ENCODE peak calls at places on chromosomes 4 and X, in ten cellular contexts. One of them, this sample, is unnamed.

GRCh38 chr4:181077416-181077815 is 1165.8 kb upstream of the TENM3 start:
- DNase-seq in fibroblast of the aortic adventitia: no peak
- DNase-seq in fibroblast of mammary gland: peak; percentile 52
- DNase-seq in spleen: no peak
- DNase-seq in upper lobe of left lung: no peak
- DNase-seq in epithelial cell of esophagus: no peak
- DNase-seq in A549: no peak
- DNase-seq in cardiac muscle cell: no peak
- DNase-seq in heart left ventricle: no peak
- DNase-seq in astrocyte of the cerebellum: no peak
- DNase-seq in this sample: no peak

GRCh38 chrX:1462596-1463251 is 10.0 kb upstream of the ASMTL start:
- DNase-seq in fibroblast of mammary gland: peak; percentile 76
- DNase-seq in cardiac muscle cell: no peak
- DNase-seq in fibroblast of the aortic adventitia: peak; percentile 79
- DNase-seq in epithelial cell of esophagus: peak; percentile 4
- DNase-seq in astrocyte of the cerebellum: no peak
- DNase-seq in upper lobe of left lung: no peak
- DNase-seq in heart left ventricle: peak; percentile 58
- DNase-seq in spleen: peak; percentile 65
- DNase-seq in A549: peak; percentile 40
- DNase-seq in this sample: no peak

GRCh38 chrX:144075432-144075831 is 191.6 kb downstream of the UBE2NL start:
- DNase-seq in upper lobe of left lung: no peak
- DNase-seq in fibroblast of mammary gland: no peak
- DNase-seq in fibroblast of the aortic adventitia: no peak
- DNase-seq in astrocyte of the cerebellum: no peak
- DNase-seq in heart left ventricle: no peak
- DNase-seq in A549: no peak
- DNase-seq in epithelial cell of esophagus: no peak
- DNase-seq in cardiac muscle cell: no peak
- DNase-seq in spleen: no peak
- DNase-seq in this sample: no peak

GRCh38 chr4:75724066-75724866 is at the start of gene USO1:
- DNase-seq in upper lobe of left lung: peak; percentile 100
- DNase-seq in heart left ventricle: peak; percentile 99
- DNase-seq in fibroblast of mammary gland: peak; percentile 98
- DNase-seq in epithelial cell of esophagus: peak; percentile 100
- DNase-seq in fibroblast of the aortic adventitia: peak; percentile 99
- DNase-seq in spleen: peak; percentile 100
- DNase-seq in cardiac muscle cell: peak; percentile 99
- DNase-seq in A549: peak; percentile 98
- DNase-seq in astrocyte of the cerebellum: peak; percentile 97
- DNase-seq in this sample: peak; percentile 99

GRCh38 chr4:56513517-56513916 is 7.9 kb downstream of the ARL9 start:
- DNase-seq in fibroblast of mammary gland: no peak
- DNase-seq in epithelial cell of esophagus: no peak
- DNase-seq in upper lobe of left lung: no peak
- DNase-seq in astrocyte of the cerebellum: no peak
- DNase-seq in fibroblast of the aortic adventitia: no peak
- DNase-seq in A549: no peak
- DNase-seq in cardiac muscle cell: peak; percentile 67
- DNase-seq in spleen: no peak
- DNase-seq in heart left ventricle: no peak
- DNase-seq in this sample: no peak

GRCh38 chr4:186161138-186161537 is 30.2 kb upstream of the CYP4V2 start:
- DNase-seq in cardiac muscle cell: no peak
- DNase-seq in upper lobe of left lung: no peak
- DNase-seq in astrocyte of the cerebellum: no peak
- DNase-seq in A549: no peak
- DNase-seq in fibroblast of mammary gland: no peak
- DNase-seq in heart left ventricle: no peak
- DNase-seq in fibroblast of the aortic adventitia: no peak
- DNase-seq in epithelial cell of esophagus: no peak
- DNase-seq in spleen: no peak
- DNase-seq in this sample: no peak

GRCh38 chr4:13984996-13985780 is 357.7 kb upstream of the BOD1L1 start:
- DNase-seq in fibroblast of mammary gland: peak; percentile 99
- DNase-seq in heart left ventricle: peak; percentile 38
- DNase-seq in spleen: no peak
- DNase-seq in astrocyte of the cerebellum: peak; percentile 72
- DNase-seq in upper lobe of left lung: no peak
- DNase-seq in fibroblast of the aortic adventitia: peak; percentile 94
- DNase-seq in A549: no peak
- DNase-seq in epithelial cell of esophagus: no peak
- DNase-seq in cardiac muscle cell: no peak
- DNase-seq in this sample: no peak

GRCh38 chr4:17595471-17596005 is 18.5 kb downstream of the LAP3 start:
- DNase-seq in A549: no peak
- DNase-seq in fibroblast of the aortic adventitia: no peak
- DNase-seq in heart left ventricle: no peak
- DNase-seq in epithelial cell of esophagus: no peak
- DNase-seq in spleen: no peak
- DNase-seq in fibroblast of mammary gland: no peak
- DNase-seq in cardiac muscle cell: no peak
- DNase-seq in upper lobe of left lung: no peak
- DNase-seq in astrocyte of the cerebellum: no peak
- DNase-seq in this sample: no peak

GRCh38 chr4:102564399-102564921 is 63.3 kb downstream of the NFKB1 start:
- DNase-seq in astrocyte of the cerebellum: peak; percentile 91
- DNase-seq in upper lobe of left lung: no peak
- DNase-seq in spleen: no peak
- DNase-seq in A549: no peak
- DNase-seq in cardiac muscle cell: no peak
- DNase-seq in heart left ventricle: no peak
- DNase-seq in fibroblast of the aortic adventitia: peak; percentile 73
- DNase-seq in epithelial cell of esophagus: peak; percentile 80
- DNase-seq in fibroblast of mammary gland: peak; percentile 88
- DNase-seq in this sample: peak; percentile 18

GRCh38 chr4:1209821-1210220 is 37.4 kb upstream of the SPON2 start:
- DNase-seq in fibroblast of mammary gland: peak; percentile 92
- DNase-seq in fibroblast of the aortic adventitia: peak; percentile 89
- DNase-seq in A549: no peak
- DNase-seq in astrocyte of the cerebellum: no peak
- DNase-seq in epithelial cell of esophagus: no peak
- DNase-seq in upper lobe of left lung: peak; percentile 89
- DNase-seq in cardiac muscle cell: peak; percentile 60
- DNase-seq in spleen: peak; percentile 76
- DNase-seq in heart left ventricle: peak; percentile 93
- DNase-seq in this sample: peak; percentile 55

GRCh38 chr4:6778435-6778834 is 4.1 kb upstream of the KIAA0232 start:
- DNase-seq in fibroblast of mammary gland: no peak
- DNase-seq in heart left ventricle: no peak
- DNase-seq in A549: no peak
- DNase-seq in upper lobe of left lung: no peak
- DNase-seq in spleen: no peak
- DNase-seq in cardiac muscle cell: no peak
- DNase-seq in fibroblast of the aortic adventitia: no peak
- DNase-seq in astrocyte of the cerebellum: no peak
- DNase-seq in epithelial cell of esophagus: no peak
- DNase-seq in this sample: no peak

GRCh38 chr4:6775746-6776145 is 6.8 kb upstream of the KIAA0232 start:
- DNase-seq in epithelial cell of esophagus: no peak
- DNase-seq in fibroblast of mammary gland: no peak
- DNase-seq in spleen: no peak
- DNase-seq in cardiac muscle cell: no peak
- DNase-seq in fibroblast of the aortic adventitia: no peak
- DNase-seq in astrocyte of the cerebellum: no peak
- DNase-seq in upper lobe of left lung: peak; percentile 14
- DNase-seq in A549: no peak
- DNase-seq in heart left ventricle: no peak
- DNase-seq in this sample: no peak

GRCh38 chr4:6776920-6777635 is 5.4 kb upstream of the KIAA0232 start:
- DNase-seq in A549: no peak
- DNase-seq in cardiac muscle cell: no peak
- DNase-seq in epithelial cell of esophagus: no peak
- DNase-seq in heart left ventricle: no peak
- DNase-seq in upper lobe of left lung: no peak
- DNase-seq in spleen: no peak
- DNase-seq in fibroblast of mammary gland: no peak
- DNase-seq in astrocyte of the cerebellum: no peak
- DNase-seq in fibroblast of the aortic adventitia: no peak
- DNase-seq in this sample: no peak

GRCh38 chr4:6779667-6780565 is 2.6 kb upstream of the KIAA0232 start:
- DNase-seq in upper lobe of left lung: no peak
- DNase-seq in spleen: no peak
- DNase-seq in fibroblast of mammary gland: peak; percentile 26
- DNase-seq in A549: no peak
- DNase-seq in epithelial cell of esophagus: no peak
- DNase-seq in cardiac muscle cell: peak; percentile 29
- DNase-seq in astrocyte of the cerebellum: no peak
- DNase-seq in heart left ventricle: no peak
- DNase-seq in fibroblast of the aortic adventitia: no peak
- DNase-seq in this sample: peak; percentile 23

GRCh38 chr4:6777636-6778281 is 4.8 kb upstream of the KIAA0232 start:
- DNase-seq in fibroblast of mammary gland: no peak
- DNase-seq in A549: no peak
- DNase-seq in fibroblast of the aortic adventitia: no peak
- DNase-seq in spleen: peak; percentile 81
- DNase-seq in epithelial cell of esophagus: no peak
- DNase-seq in heart left ventricle: no peak
- DNase-seq in upper lobe of left lung: no peak
- DNase-seq in astrocyte of the cerebellum: no peak
- DNase-seq in cardiac muscle cell: no peak
- DNase-seq in this sample: no peak
- TF ChIP-seq CTCF in fibroblast of mammary gland: no peak
- TF ChIP-seq CTCF in A549: no peak
- TF ChIP-seq CTCF in fibroblast of the aortic adventitia: no peak
- TF ChIP-seq CTCF in spleen: no peak
- TF ChIP-seq CTCF in epithelial cell of esophagus: no peak
- TF ChIP-seq CTCF in heart left ventricle: no peak
- TF ChIP-seq CTCF in upper lobe of left lung: no peak
- TF ChIP-seq CTCF in astrocyte of the cerebellum: no peak
- TF ChIP-seq CTCF in cardiac muscle cell: no peak
- TF ChIP-seq CTCF in this sample: no peak

DNA sequence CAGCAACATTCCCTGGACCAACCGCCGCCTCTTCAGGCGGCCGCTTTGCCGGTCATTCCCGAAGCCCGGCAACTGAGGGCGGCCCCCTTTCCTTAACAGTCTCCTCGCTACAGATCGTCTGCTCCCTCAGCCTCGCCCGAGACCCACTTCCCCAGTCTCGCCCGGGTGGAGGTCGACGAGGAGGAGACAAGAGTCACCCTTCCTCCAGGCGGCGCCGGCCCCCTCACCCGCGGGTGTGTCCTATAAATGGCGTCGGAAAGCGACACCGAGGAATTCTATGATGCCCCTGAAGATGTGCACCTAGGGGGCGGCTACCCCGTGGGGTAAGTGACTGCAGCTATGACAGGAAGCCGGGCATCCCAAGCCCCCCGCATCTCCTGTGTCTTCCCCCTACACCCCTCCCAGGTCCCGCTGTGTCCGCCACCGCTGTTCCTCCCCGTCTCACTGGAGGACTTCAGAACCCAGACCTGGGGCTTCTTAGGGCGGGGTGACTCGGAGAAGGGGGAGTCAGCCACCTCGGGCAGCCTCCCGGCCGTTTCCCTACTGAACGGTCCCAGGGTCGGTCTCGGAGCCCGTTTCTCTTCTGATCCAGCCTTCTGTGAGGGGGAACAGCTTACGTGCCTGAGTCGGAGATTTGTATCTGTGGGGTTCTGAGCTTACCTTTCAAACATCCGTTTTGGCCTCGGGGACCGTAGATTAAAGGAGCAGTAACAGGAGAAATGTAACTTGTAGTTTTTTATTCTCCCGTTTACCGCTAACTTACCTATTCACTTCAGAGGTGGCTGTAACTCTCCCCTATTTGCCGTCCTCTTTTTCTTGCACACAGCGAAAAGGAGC is 570 bp downstream of the WDR44 start:
- DNase-seq in cardiac muscle cell: peak; percentile 44
- DNase-seq in fibroblast of the aortic adventitia: no peak
- DNase-seq in heart left ventricle: peak; percentile 42
- DNase-seq in upper lobe of left lung: peak; percentile 87
- DNase-seq in spleen: peak; percentile 93
- DNase-seq in epithelial cell of esophagus: peak; percentile 16
- DNase-seq in A549: peak; percentile 46
- DNase-seq in fibroblast of mammary gland: no peak
- DNase-seq in astrocyte of the cerebellum: no peak
- DNase-seq in this sample: no peak
- TF ChIP-seq CTCF in cardiac muscle cell: peak; percentile 11
- TF ChIP-seq CTCF in fibroblast of the aortic adventitia: no peak
- TF ChIP-seq CTCF in heart left ventricle: no peak
- TF ChIP-seq CTCF in upper lobe of left lung: no peak
- TF ChIP-seq CTCF in spleen: peak; percentile 2
- TF ChIP-seq CTCF in epithelial cell of esophagus: peak; percentile 12
- TF ChIP-seq CTCF in A549: no peak
- TF ChIP-seq CTCF in fibroblast of mammary gland: no peak
- TF ChIP-seq CTCF in astrocyte of the cerebellum: no peak
- TF ChIP-seq CTCF in this sample: no peak

GRCh38 chr4:39044947-39045734 is 12.9 kb upstream of the TMEM156 start:
- DNase-seq in upper lobe of left lung: no peak
- DNase-seq in epithelial cell of esophagus: no peak
- DNase-seq in A549: peak; percentile 38
- DNase-seq in fibroblast of mammary gland: no peak
- DNase-seq in heart left ventricle: no peak
- DNase-seq in spleen: peak; percentile 94
- DNase-seq in cardiac muscle cell: peak; percentile 67
- DNase-seq in fibroblast of the aortic adventitia: peak; percentile 34
- DNase-seq in astrocyte of the cerebellum: no peak
- DNase-seq in this sample: no peak

GRCh38 chr4:39043058-39043696 is 11.0 kb upstream of the TMEM156 start:
- DNase-seq in A549: peak; percentile 61
- DNase-seq in astrocyte of the cerebellum: no peak
- DNase-seq in spleen: no peak
- DNase-seq in fibroblast of mammary gland: no peak
- DNase-seq in epithelial cell of esophagus: peak; percentile 53
- DNase-seq in cardiac muscle cell: no peak
- DNase-seq in fibroblast of the aortic adventitia: peak; percentile 59
- DNase-seq in heart left ventricle: no peak
- DNase-seq in upper lobe of left lung: no peak
- DNase-seq in this sample: no peak

GRCh38 chr4:39045791-39046221 is 13.6 kb upstream of the TMEM156 start:
- DNase-seq in spleen: no peak
- DNase-seq in A549: peak; percentile 60
- DNase-seq in astrocyte of the cerebellum: no peak
- DNase-seq in fibroblast of mammary gland: no peak
- DNase-seq in epithelial cell of esophagus: peak; percentile 73
- DNase-seq in upper lobe of left lung: no peak
- DNase-seq in cardiac muscle cell: no peak
- DNase-seq in heart left ventricle: no peak
- DNase-seq in fibroblast of the aortic adventitia: peak; percentile 26
- DNase-seq in this sample: no peak

GRCh38 chr4:39043697-39044363 is 11.6 kb upstream of the TMEM156 start:
- DNase-seq in fibroblast of mammary gland: peak; percentile 33
- DNase-seq in epithelial cell of esophagus: peak; percentile 45
- DNase-seq in spleen: no peak
- DNase-seq in upper lobe of left lung: no peak
- DNase-seq in fibroblast of the aortic adventitia: peak; percentile 40
- DNase-seq in A549: peak; percentile 41
- DNase-seq in cardiac muscle cell: no peak
- DNase-seq in heart left ventricle: no peak
- DNase-seq in astrocyte of the cerebellum: no peak
- DNase-seq in this sample: no peak

GRCh38 chr4:39044364-39044946 is 12.2 kb upstream of the TMEM156 start:
- DNase-seq in fibroblast of mammary gland: peak; percentile 77
- DNase-seq in epithelial cell of esophagus: peak; percentile 94
- DNase-seq in fibroblast of the aortic adventitia: peak; percentile 91
- DNase-seq in spleen: peak; percentile 99
- DNase-seq in astrocyte of the cerebellum: peak; percentile 64
- DNase-seq in upper lobe of left lung: peak; percentile 97
- DNase-seq in A549: peak; percentile 95
- DNase-seq in heart left ventricle: peak; percentile 94
- DNase-seq in cardiac muscle cell: peak; percentile 93
- DNase-seq in this sample: peak; percentile 82
- TF ChIP-seq CTCF in fibroblast of mammary gland: no peak
- TF ChIP-seq CTCF in epithelial cell of esophagus: no peak
- TF ChIP-seq CTCF in fibroblast of the aortic adventitia: no peak
- TF ChIP-seq CTCF in spleen: no peak
- TF ChIP-seq CTCF in astrocyte of the cerebellum: no peak
- TF ChIP-seq CTCF in upper lobe of left lung: no peak
- TF ChIP-seq CTCF in A549: no peak
- TF ChIP-seq CTCF in heart left ventricle: no peak
- TF ChIP-seq CTCF in cardiac muscle cell: peak; percentile 13
- TF ChIP-seq CTCF in this sample: peak; percentile 14

GRCh38 chr4:157005193-157005592 is 33.6 kb upstream of the PDGFC start:
- DNase-seq in astrocyte of the cerebellum: no peak
- DNase-seq in spleen: no peak
- DNase-seq in epithelial cell of esophagus: no peak
- DNase-seq in A549: no peak
- DNase-seq in fibroblast of mammary gland: no peak
- DNase-seq in upper lobe of left lung: no peak
- DNase-seq in cardiac muscle cell: no peak
- DNase-seq in heart left ventricle: no peak
- DNase-seq in fibroblast of the aortic adventitia: no peak
- DNase-seq in this sample: no peak
- TF ChIP-seq CTCF in astrocyte of the cerebellum: no peak
- TF ChIP-seq CTCF in spleen: no peak
- TF ChIP-seq CTCF in epithelial cell of esophagus: no peak
- TF ChIP-seq CTCF in A549: no peak
- TF ChIP-seq CTCF in fibroblast of mammary gland: no peak
- TF ChIP-seq CTCF in upper lobe of left lung: no peak
- TF ChIP-seq CTCF in cardiac muscle cell: no peak
- TF ChIP-seq CTCF in heart left ventricle: no peak
- TF ChIP-seq CTCF in fibroblast of the aortic adventitia: no peak
- TF ChIP-seq CTCF in this sample: no peak